ENCODE peak calls at places on chromosome 14, in five cellular contexts. P, V, Y, L and G are unnamed samples. For H3K9me3, the result is how much of the 10 kb centered on the place peaks cover.

GRCh38 chr14:100577321-100577985 is 9.8 kb downstream of the BEGAIN start:
- DNase-seq in P (no peak), V (peak), Y (no peak), L (peak), G (no peak)

GRCh38 chr14:95156153-95156764 is 1.1 kb downstream of the DICER1 start:
- DNase-seq in V (no peak), P (no peak), Y (no peak), L (no peak), G (peak)

GRCh38 chr14:100187247-100187833 is 27.9 kb upstream of the DEGS2 start:
- DNase-seq in Y (no peak), P (no peak), V (peak), L (peak), G (no peak)

GRCh38 chr14:74922752-74923401 is at the start of gene RPS6KL1:
- DNase-seq in L (peak), P (peak), V (peak), Y (peak), G (peak)

GRCh38 chr14:97456958-97457357 is 659.8 kb downstream of the VRK1 start:
- DNase-seq in V (no peak), Y (no peak), P (no peak), L (no peak), G (no peak)

GRCh38 chr14:76687611-76688372 is 73.5 kb upstream of the VASH1 start:
- DNase-seq in Y (no peak), L (no peak), V (no peak), P (no peak), G (peak)

GRCh38 chr14:74548881-74549280 is 55.3 kb downstream of the ISCA2 start:
- DNase-seq in V (no peak), Y (no peak), P (peak), L (no peak), G (no peak)

GRCh38 chr14:98177551-98177950 is 1094.4 kb downstream of the BCL11B start:
- DNase-seq in Y (no peak), L (no peak), P (no peak), V (no peak), G (no peak)

DNA sequence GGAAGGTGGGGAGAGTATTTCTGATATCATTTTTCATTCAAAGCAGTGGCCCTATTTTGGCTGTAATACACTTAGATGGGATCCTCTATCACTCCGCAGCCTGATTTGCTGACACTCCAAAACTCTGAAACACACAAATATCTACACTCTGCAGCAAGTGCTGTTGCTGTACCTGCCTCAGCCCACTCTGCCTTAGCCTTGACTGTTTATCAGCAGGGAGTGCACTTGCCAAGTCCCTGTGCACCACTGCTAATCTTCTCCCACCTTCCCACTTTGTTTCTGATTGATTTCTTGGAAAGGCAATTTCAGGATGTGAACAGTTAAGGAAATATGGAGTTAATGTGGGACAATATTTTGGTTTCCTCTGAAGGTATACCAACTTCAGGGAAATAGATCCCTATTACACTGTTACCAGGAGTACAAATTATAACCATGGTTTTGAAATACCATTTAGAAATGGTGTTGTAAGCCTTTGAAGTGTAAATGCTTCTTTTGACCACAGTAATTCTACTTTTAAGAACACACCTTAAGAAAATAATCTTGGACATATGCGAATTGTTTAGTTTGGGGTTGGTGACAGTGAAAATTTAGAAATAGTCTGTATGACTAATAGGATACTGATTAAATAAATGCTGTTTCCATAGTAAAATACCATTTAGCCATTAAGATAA is 59.3 kb downstream of the MBIP start:
- DNase-seq in V (no peak), Y (no peak), L (no peak), P (no peak), G (no peak)
- TF ChIP-seq CTCF in V (no peak), Y (no peak), L (no peak), P (no peak), G (no peak)

GRCh38 chr14:62443796-62444195 is 601.5 kb downstream of the KCNH5 start:
- DNase-seq in L (no peak), V (no peak), P (no peak), Y (peak), G (peak)

GRCh38 chr14:62436256-62436655 is 609.0 kb downstream of the KCNH5 start:
- DNase-seq in Y (no peak), L (no peak), V (no peak), P (no peak), G (peak)

GRCh38 chr14:62439210-62439609 is 606.0 kb downstream of the KCNH5 start:
- DNase-seq in P (no peak), V (no peak), L (no peak), Y (no peak), G (no peak)
- H3K9me3 ChIP-seq in P (under half), V (under half), L (under half), Y (under half), G (under half)

GRCh38 chr14:57402173-57402852 is 11.9 kb downstream of the NAA30 start:
- DNase-seq in Y (no peak), L (no peak), V (no peak), P (no peak), G (no peak)

GRCh38 chr14:57408037-57408436 is 17.7 kb downstream of the NAA30 start:
- DNase-seq in Y (no peak), P (no peak), L (no peak), V (no peak), G (no peak)

GRCh38 chr14:57403521-57403864 is 13.1 kb downstream of the NAA30 start:
- DNase-seq in V (no peak), Y (no peak), P (no peak), L (no peak), G (no peak)

GRCh38 chr14:57408634-57409033 is 18.2 kb downstream of the NAA30 start:
- DNase-seq in Y (no peak), L (no peak), V (no peak), P (no peak), G (no peak)

DNA sequence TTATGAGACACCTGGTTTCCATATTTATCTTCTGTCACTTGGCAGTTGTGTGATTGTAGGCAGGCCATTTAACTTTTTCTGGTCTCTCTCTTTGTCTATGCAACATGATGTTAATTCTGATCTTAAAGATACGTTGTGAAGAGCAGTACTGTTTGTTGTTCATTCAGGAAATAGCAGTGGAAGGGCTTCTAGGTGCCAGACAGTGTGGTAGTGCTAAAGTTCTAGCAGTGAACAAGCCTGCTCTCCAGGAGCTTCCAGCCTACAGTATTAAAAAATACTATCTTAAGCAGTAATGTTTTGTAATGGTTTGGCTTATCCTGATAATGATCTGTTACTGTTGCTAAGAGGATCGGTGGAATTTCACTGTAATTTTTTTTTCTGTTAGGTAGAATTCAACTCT is 15.2 kb downstream of the NAA30 start:
- DNase-seq in V (no peak), L (no peak), Y (no peak), P (no peak), G (no peak)
- TF ChIP-seq CTCF in V (no peak), L (no peak), Y (no peak), P (no peak), G (no peak)

GRCh38 chr14:105885561-105886320 is 359.4 kb downstream of the TMEM121 start:
- DNase-seq in V (peak), P (peak), L (peak), Y (no peak), G (no peak)

GRCh38 chr14:105888151-105888550 is 361.8 kb downstream of the TMEM121 start:
- DNase-seq in Y (no peak), L (no peak), P (no peak), V (no peak), G (no peak)

GRCh38 chr14:105882626-105883025 is 356.2 kb downstream of the TMEM121 start:
- DNase-seq in P (peak), L (peak), Y (no peak), V (peak), G (no peak)

GRCh38 chr14:105883066-105884005 is 357.0 kb downstream of the TMEM121 start:
- DNase-seq in P (peak), Y (no peak), V (peak), L (peak), G (no peak)

GRCh38 chr14:105884808-105885281 is 358.5 kb downstream of the TMEM121 start:
- DNase-seq in V (peak), Y (no peak), L (peak), P (no peak), G (no peak)
- H3K9me3 ChIP-seq in V (under half), Y (half or more), L (under half), P (under half), G (under half)

GRCh38 chr14:24310666-24311604 is at the start of gene LTB4R:
- DNase-seq in V (peak), Y (no peak), P (no peak), L (peak), G (peak)
- TF ChIP-seq CTCF in V (peak), Y (peak), P (peak), L (peak), G (peak)